ENCODE peak calls at places on chromosomes 13 and 19, in seven cellular contexts. One of them, this sample, is unnamed.

GRCh38 chr19:19656451-19657396 is 6.8 kb downstream of the ATP13A1 start:
- DNase-seq in K562: no peak
- DNase-seq in HCT116: no peak
- DNase-seq in HepG2: no peak
- DNase-seq in SK-N-SH: peak
- DNase-seq in H1: no peak
- DNase-seq in GM12878: no peak
- DNase-seq in this sample: no peak

GRCh38 chr19:49136771-49137171 is 17.4 kb downstream of the PPFIA3 start:
- DNase-seq in K562: no peak
- DNase-seq in SK-N-SH: no peak
- DNase-seq in H1: no peak
- DNase-seq in HepG2: no peak
- DNase-seq in GM12878: no peak
- DNase-seq in HCT116: no peak
- DNase-seq in this sample: no peak

GRCh38 chr19:51830263-51830662 is 35.3 kb downstream of the FPR3 start:
- DNase-seq in GM12878: no peak
- DNase-seq in K562: no peak
- DNase-seq in SK-N-SH: no peak
- DNase-seq in HepG2: no peak
- DNase-seq in HCT116: no peak
- DNase-seq in H1: no peak
- DNase-seq in this sample: no peak

GRCh38 chr13:104984296-104984818 is 1551.1 kb downstream of the EFNB2 start:
- DNase-seq in GM12878: peak
- DNase-seq in K562: no peak
- DNase-seq in H1: no peak
- DNase-seq in HCT116: no peak
- DNase-seq in HepG2: no peak
- DNase-seq in SK-N-SH: peak
- DNase-seq in this sample: peak

GRCh38 chr13:45102136-45102802 is 18.0 kb upstream of the GTF2F2 start:
- DNase-seq in SK-N-SH: peak
- DNase-seq in HepG2: no peak
- DNase-seq in H1: no peak
- DNase-seq in HCT116: no peak
- DNase-seq in K562: no peak
- DNase-seq in GM12878: no peak
- DNase-seq in this sample: no peak

GRCh38 chr13:92549275-92549674 is 677.3 kb upstream of the GPC6 start:
- DNase-seq in HepG2: no peak
- DNase-seq in HCT116: no peak
- DNase-seq in H1: no peak
- DNase-seq in SK-N-SH: no peak
- DNase-seq in K562: no peak
- DNase-seq in GM12878: no peak
- DNase-seq in this sample: no peak

GRCh38 chr13:31001647-31002046 is 69.2 kb downstream of the TEX26 start:
- DNase-seq in HCT116: no peak
- DNase-seq in HepG2: peak
- DNase-seq in H1: peak
- DNase-seq in K562: no peak
- DNase-seq in SK-N-SH: no peak
- DNase-seq in GM12878: no peak
- DNase-seq in this sample: no peak

GRCh38 chr19:57249329-57249728 is 8.9 kb downstream of the ZNF805 start:
- DNase-seq in GM12878: no peak
- DNase-seq in HepG2: no peak
- DNase-seq in H1: no peak
- DNase-seq in K562: no peak
- DNase-seq in SK-N-SH: no peak
- DNase-seq in HCT116: no peak
- DNase-seq in this sample: no peak

GRCh38 chr19:40523322-40524047 is 53.2 kb upstream of the SHKBP1 start:
- DNase-seq in HCT116: peak
- DNase-seq in SK-N-SH: peak
- DNase-seq in HepG2: peak
- DNase-seq in H1: peak
- DNase-seq in K562: peak
- DNase-seq in GM12878: no peak
- DNase-seq in this sample: peak

GRCh38 chr13:29948246-29948645 is 97.8 kb upstream of the UBL3 start:
- DNase-seq in K562: no peak
- DNase-seq in SK-N-SH: no peak
- DNase-seq in HCT116: no peak
- DNase-seq in H1: no peak
- DNase-seq in GM12878: no peak
- DNase-seq in HepG2: no peak
- DNase-seq in this sample: no peak

GRCh38 chr13:79386125-79386822 is 19.8 kb downstream of the RBM26 start:
- DNase-seq in GM12878: no peak
- DNase-seq in HepG2: no peak
- DNase-seq in K562: no peak
- DNase-seq in H1: no peak
- DNase-seq in SK-N-SH: no peak
- DNase-seq in HCT116: no peak
- DNase-seq in this sample: no peak

GRCh38 chr19:18589380-18590272 is 1.0 kb downstream of the REX1BD start:
- DNase-seq in HepG2: peak
- DNase-seq in SK-N-SH: peak
- DNase-seq in H1: peak
- DNase-seq in GM12878: no peak
- DNase-seq in HCT116: peak
- DNase-seq in K562: peak
- DNase-seq in this sample: peak

GRCh38 chr19:45152504-45153338 is 8.1 kb downstream of the NKPD1 start:
- DNase-seq in K562: no peak
- DNase-seq in HCT116: no peak
- DNase-seq in SK-N-SH: peak
- DNase-seq in H1: peak
- DNase-seq in GM12878: no peak
- DNase-seq in HepG2: no peak
- DNase-seq in this sample: no peak

GRCh38 chr19:51181913-51182419 is 39.9 kb downstream of the SIGLEC7 start:
- DNase-seq in SK-N-SH: peak
- DNase-seq in H1: no peak
- DNase-seq in K562: no peak
- DNase-seq in HCT116: no peak
- DNase-seq in GM12878: no peak
- DNase-seq in HepG2: no peak
- DNase-seq in this sample: no peak

GRCh38 chr13:110538632-110539031 is 22.9 kb downstream of the RAB20 start:
- DNase-seq in SK-N-SH: no peak
- DNase-seq in HepG2: no peak
- DNase-seq in HCT116: no peak
- DNase-seq in GM12878: no peak
- DNase-seq in K562: no peak
- DNase-seq in H1: no peak
- DNase-seq in this sample: no peak

GRCh38 chr13:90105276-90105675 is 1242.2 kb upstream of the MIR17HG start:
- DNase-seq in H1: no peak
- DNase-seq in K562: no peak
- DNase-seq in HCT116: no peak
- DNase-seq in GM12878: no peak
- DNase-seq in HepG2: no peak
- DNase-seq in SK-N-SH: no peak
- DNase-seq in this sample: no peak

GRCh38 chr13:43272866-43273265 is 249.5 kb downstream of the DNAJC15 start:
- DNase-seq in GM12878: no peak
- DNase-seq in SK-N-SH: no peak
- DNase-seq in K562: no peak
- DNase-seq in H1: no peak
- DNase-seq in HCT116: no peak
- DNase-seq in HepG2: no peak
- DNase-seq in this sample: no peak

GRCh38 chr19:2084993-2085720 is 11.0 kb downstream of the MOB3A start:
- DNase-seq in HepG2: no peak
- DNase-seq in H1: no peak
- DNase-seq in HCT116: no peak
- DNase-seq in SK-N-SH: peak
- DNase-seq in GM12878: peak
- DNase-seq in K562: no peak
- DNase-seq in this sample: no peak

GRCh38 chr19:16462757-16463250 is 9.0 kb downstream of the EPS15L1 start:
- DNase-seq in SK-N-SH: no peak
- DNase-seq in K562: no peak
- DNase-seq in H1: no peak
- DNase-seq in GM12878: no peak
- DNase-seq in HepG2: no peak
- DNase-seq in HCT116: no peak
- DNase-seq in this sample: peak

GRCh38 chr19:3632098-3632497 is 5.5 kb upstream of the CACTIN start:
- DNase-seq in HCT116: no peak
- DNase-seq in H1: no peak
- DNase-seq in GM12878: no peak
- DNase-seq in HepG2: no peak
- DNase-seq in K562: no peak
- DNase-seq in SK-N-SH: no peak
- DNase-seq in this sample: no peak

GRCh38 chr13:102948006-102948405 is 102.2 kb downstream of the ERCC5 start:
- DNase-seq in HCT116: no peak
- DNase-seq in HepG2: no peak
- DNase-seq in GM12878: no peak
- DNase-seq in SK-N-SH: no peak
- DNase-seq in H1: no peak
- DNase-seq in K562: no peak
- DNase-seq in this sample: peak

GRCh38 chr19:57210381-57210780 is 19.1 kb downstream of the ZNF264 start:
- DNase-seq in HCT116: no peak
- DNase-seq in H1: no peak
- DNase-seq in GM12878: no peak
- DNase-seq in SK-N-SH: no peak
- DNase-seq in HepG2: no peak
- DNase-seq in K562: no peak
- DNase-seq in this sample: no peak

GRCh38 chr13:89199138-89199537 is 1528.0 kb downstream of the SLITRK5 start:
- DNase-seq in H1: no peak
- DNase-seq in HCT116: no peak
- DNase-seq in K562: no peak
- DNase-seq in GM12878: no peak
- DNase-seq in SK-N-SH: no peak
- DNase-seq in HepG2: no peak
- DNase-seq in this sample: no peak

GRCh38 chr19:35562776-35563175 is 682 bp downstream of the ATP4A start:
- DNase-seq in HepG2: no peak
- DNase-seq in H1: no peak
- DNase-seq in HCT116: no peak
- DNase-seq in SK-N-SH: no peak
- DNase-seq in K562: no peak
- DNase-seq in GM12878: no peak
- DNase-seq in this sample: no peak

GRCh38 chr19:35561436-35561835 is 2.0 kb downstream of the ATP4A start:
- DNase-seq in HepG2: no peak
- DNase-seq in H1: no peak
- DNase-seq in HCT116: no peak
- DNase-seq in K562: no peak
- DNase-seq in SK-N-SH: no peak
- DNase-seq in GM12878: no peak
- DNase-seq in this sample: no peak

GRCh38 chr19:35565016-35565856 is 1.8 kb upstream of the ATP4A start:
- DNase-seq in H1: no peak
- DNase-seq in SK-N-SH: no peak
- DNase-seq in GM12878: no peak
- DNase-seq in HepG2: no peak
- DNase-seq in K562: no peak
- DNase-seq in HCT116: no peak
- DNase-seq in this sample: no peak

GRCh38 chr19:35562336-35562735 is 1.1 kb downstream of the ATP4A start:
- DNase-seq in GM12878: no peak
- DNase-seq in K562: no peak
- DNase-seq in HCT116: no peak
- DNase-seq in SK-N-SH: no peak
- DNase-seq in H1: no peak
- DNase-seq in HepG2: no peak
- DNase-seq in this sample: no peak

GRCh38 chr19:35563207-35563829 is at the start of gene ATP4A:
- DNase-seq in SK-N-SH: no peak
- DNase-seq in HepG2: no peak
- DNase-seq in GM12878: no peak
- DNase-seq in K562: no peak
- DNase-seq in HCT116: no peak
- DNase-seq in H1: no peak
- DNase-seq in this sample: no peak
- TF ChIP-seq JUND in SK-N-SH: no peak
- TF ChIP-seq JUND in HepG2: no peak
- TF ChIP-seq JUND in GM12878: no peak
- TF ChIP-seq JUND in K562: no peak
- TF ChIP-seq JUND in HCT116: no peak
- TF ChIP-seq JUND in H1: no peak
- TF ChIP-seq JUND in this sample: no peak

DNA sequence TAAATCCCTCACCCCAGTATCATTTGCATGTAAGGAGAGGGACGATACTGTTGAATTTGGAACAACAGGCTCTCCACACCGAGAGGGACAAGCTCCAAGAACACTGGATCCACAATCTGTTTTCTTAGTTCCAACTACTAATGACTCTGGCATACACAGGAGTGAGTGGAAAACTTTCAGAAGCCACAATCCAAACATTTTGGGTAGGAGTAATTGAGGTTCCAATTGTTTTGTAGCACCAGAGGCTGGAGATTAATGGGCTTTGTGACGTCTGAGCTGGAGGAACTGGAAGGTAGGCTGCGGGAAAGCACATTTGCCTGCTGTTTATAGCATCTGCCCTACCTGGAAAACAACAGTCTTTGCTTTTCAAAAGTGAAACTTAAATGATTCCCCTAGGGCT is 156.7 kb downstream of the FLT1 start:
- DNase-seq in SK-N-SH: no peak
- DNase-seq in HepG2: no peak
- DNase-seq in H1: no peak
- DNase-seq in K562: no peak
- DNase-seq in GM12878: no peak
- DNase-seq in HCT116: no peak
- DNase-seq in this sample: peak
- TF ChIP-seq JUND in SK-N-SH: no peak
- TF ChIP-seq JUND in HepG2: no peak
- TF ChIP-seq JUND in H1: no peak
- TF ChIP-seq JUND in K562: no peak
- TF ChIP-seq JUND in GM12878: no peak
- TF ChIP-seq JUND in HCT116: no peak
- TF ChIP-seq JUND in this sample: no peak

GRCh38 chr13:73335226-73335625 is 276.4 kb downstream of the KLF5 start:
- DNase-seq in SK-N-SH: no peak
- DNase-seq in HepG2: no peak
- DNase-seq in GM12878: peak
- DNase-seq in HCT116: peak
- DNase-seq in K562: no peak
- DNase-seq in H1: no peak
- DNase-seq in this sample: no peak
- TF ChIP-seq JUND in SK-N-SH: peak
- TF ChIP-seq JUND in HepG2: no peak
- TF ChIP-seq JUND in GM12878: no peak
- TF ChIP-seq JUND in HCT116: peak
- TF ChIP-seq JUND in K562: no peak
- TF ChIP-seq JUND in H1: no peak
- TF ChIP-seq JUND in this sample: no peak

DNA sequence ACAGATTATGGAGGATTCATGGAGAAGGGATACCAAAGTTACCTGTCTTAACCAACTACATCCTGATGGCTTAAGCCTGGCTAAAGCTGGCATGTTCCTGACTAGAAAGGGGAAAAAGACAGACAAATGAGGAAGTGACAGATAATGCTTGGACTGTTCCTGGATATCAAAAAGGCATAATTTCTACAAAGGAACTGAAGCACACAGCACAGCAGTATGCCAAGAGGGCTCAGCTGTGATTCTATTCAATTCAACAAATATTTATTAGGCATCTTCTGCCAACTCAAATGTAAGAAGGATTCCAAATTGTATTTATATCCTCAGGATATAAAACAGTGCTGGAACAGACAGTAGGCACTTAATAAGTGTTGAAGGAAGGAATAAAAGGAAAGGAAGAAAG is 59.5 kb downstream of the KLF12 start:
- DNase-seq in HCT116: no peak
- DNase-seq in GM12878: no peak
- DNase-seq in K562: no peak
- DNase-seq in H1: no peak
- DNase-seq in HepG2: no peak
- DNase-seq in SK-N-SH: no peak
- DNase-seq in this sample: no peak
- TF ChIP-seq JUND in HCT116: no peak
- TF ChIP-seq JUND in GM12878: no peak
- TF ChIP-seq JUND in K562: no peak
- TF ChIP-seq JUND in H1: no peak
- TF ChIP-seq JUND in HepG2: no peak
- TF ChIP-seq JUND in SK-N-SH: no peak
- TF ChIP-seq JUND in this sample: no peak